ENCODE peak calls at places on chromosome 5, in four cellular contexts. One of them, this sample, is unnamed.

GRCh38 chr5:135703026-135703550 is 124.3 kb upstream of the CXCL14 start:
- DNase-seq in K562: no peak
- DNase-seq in HepG2: no peak
- DNase-seq in H1: no peak
- DNase-seq in this sample: no peak

GRCh38 chr5:14239404-14239803 is 96.3 kb downstream of the TRIO start:
- DNase-seq in K562: no peak
- DNase-seq in HepG2: no peak
- DNase-seq in H1: no peak
- DNase-seq in this sample: no peak

GRCh38 chr5:141211-141610 is 49.2 kb downstream of the PLEKHG4B start:
- DNase-seq in K562: no peak
- DNase-seq in HepG2: no peak
- DNase-seq in H1: no peak
- DNase-seq in this sample: no peak

GRCh38 chr5:109693535-109694152 is 3.9 kb downstream of the MAN2A1 start:
- DNase-seq in K562: no peak
- DNase-seq in H1: no peak
- DNase-seq in HepG2: no peak
- DNase-seq in this sample: no peak

GRCh38 chr5:123181394-123181801 is 92.4 kb downstream of the PRDM6 start:
- DNase-seq in H1: no peak
- DNase-seq in HepG2: no peak
- DNase-seq in K562: no peak
- DNase-seq in this sample: no peak

GRCh38 chr5:13660072-13660471 is 284.4 kb downstream of the DNAH5 start:
- DNase-seq in K562: no peak
- DNase-seq in H1: no peak
- DNase-seq in HepG2: no peak
- DNase-seq in this sample: peak; percentile 17

GRCh38 chr5:19208397-19208796 is 779.6 kb downstream of the CDH18 start:
- DNase-seq in H1: no peak
- DNase-seq in K562: no peak
- DNase-seq in HepG2: no peak
- DNase-seq in this sample: no peak

GRCh38 chr5:60299944-60300343 is 400.0 kb downstream of the DEPDC1B start:
- DNase-seq in K562: no peak
- DNase-seq in HepG2: no peak
- DNase-seq in H1: no peak
- DNase-seq in this sample: no peak

GRCh38 chr5:149789835-149790234 is 59.7 kb downstream of the PPARGC1B start:
- DNase-seq in H1: no peak
- DNase-seq in K562: no peak
- DNase-seq in HepG2: no peak
- DNase-seq in this sample: no peak

GRCh38 chr5:55429707-55430253 is 105.0 kb downstream of the PLPP1 start:
- DNase-seq in HepG2: peak; percentile 84
- DNase-seq in K562: no peak
- DNase-seq in H1: no peak
- DNase-seq in this sample: no peak

GRCh38 chr5:1001406-1002270 is 7.0 kb upstream of the NKD2 start:
- DNase-seq in HepG2: no peak
- DNase-seq in H1: peak; percentile 39
- DNase-seq in K562: no peak
- DNase-seq in this sample: no peak

GRCh38 chr5:38426986-38427950 is 129.2 kb downstream of the LIFR start:
- DNase-seq in HepG2: no peak
- DNase-seq in K562: no peak
- DNase-seq in H1: no peak
- DNase-seq in this sample: no peak

GRCh38 chr5:90170231-90170630 is 239.3 kb downstream of the CETN3 start:
- DNase-seq in H1: no peak
- DNase-seq in HepG2: no peak
- DNase-seq in K562: no peak
- DNase-seq in this sample: no peak

DNA sequence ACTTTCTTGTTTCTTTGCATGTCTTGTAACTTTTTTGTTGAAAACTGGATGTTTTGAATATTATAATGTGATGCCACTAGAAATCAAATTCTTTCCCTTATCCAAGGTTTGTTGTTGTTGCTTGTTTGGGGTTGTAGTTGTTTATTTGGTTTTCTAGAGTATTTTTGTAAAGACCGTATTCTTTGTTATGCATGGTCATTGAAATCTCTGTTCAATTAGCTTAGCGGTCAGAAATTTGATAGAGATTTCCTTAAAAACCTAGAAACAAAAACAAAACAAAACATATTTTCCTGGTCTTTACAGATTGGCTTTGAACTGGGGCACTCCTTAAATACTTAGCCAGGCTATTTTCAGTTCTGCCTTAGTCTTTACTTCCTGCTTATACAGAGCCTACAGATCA is 21.9 kb downstream of the SOX30 start:
- DNase-seq in HepG2: no peak
- DNase-seq in H1: no peak
- DNase-seq in K562: no peak
- DNase-seq in this sample: no peak
- H2AFZ ChIP-seq in HepG2: no peak overlapping the region
- H2AFZ ChIP-seq in H1: no peak overlapping the region
- H2AFZ ChIP-seq in K562: no peak overlapping the region
- H2AFZ ChIP-seq in this sample: no peak overlapping the region

DNA sequence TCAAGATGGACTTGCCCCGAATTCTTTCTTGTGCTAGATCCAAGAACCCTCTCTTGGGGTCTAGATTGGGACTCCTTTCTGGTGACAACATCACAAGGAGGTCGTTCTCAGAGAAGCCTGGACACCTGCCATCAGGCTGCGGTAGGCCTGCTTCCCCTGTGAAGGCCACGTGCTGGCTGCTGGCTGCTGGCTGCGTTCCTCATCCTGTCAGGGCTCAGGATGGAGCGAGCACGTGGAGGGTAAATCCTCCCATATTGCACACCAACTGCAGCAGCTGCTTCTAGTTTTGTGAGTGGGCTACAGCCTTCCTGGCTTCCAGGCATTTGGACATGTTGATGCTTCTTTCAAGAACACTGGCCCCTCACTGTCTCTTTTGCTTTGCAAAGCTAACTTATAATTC is 95.6 kb downstream of the HSPA4 start:
- DNase-seq in H1: no peak
- DNase-seq in K562: no peak
- DNase-seq in HepG2: no peak
- DNase-seq in this sample: no peak
- TF ChIP-seq JUN in H1: no peak
- TF ChIP-seq JUN in K562: no peak
- TF ChIP-seq JUN in HepG2: no peak
- TF ChIP-seq JUN in this sample: no peak

DNA sequence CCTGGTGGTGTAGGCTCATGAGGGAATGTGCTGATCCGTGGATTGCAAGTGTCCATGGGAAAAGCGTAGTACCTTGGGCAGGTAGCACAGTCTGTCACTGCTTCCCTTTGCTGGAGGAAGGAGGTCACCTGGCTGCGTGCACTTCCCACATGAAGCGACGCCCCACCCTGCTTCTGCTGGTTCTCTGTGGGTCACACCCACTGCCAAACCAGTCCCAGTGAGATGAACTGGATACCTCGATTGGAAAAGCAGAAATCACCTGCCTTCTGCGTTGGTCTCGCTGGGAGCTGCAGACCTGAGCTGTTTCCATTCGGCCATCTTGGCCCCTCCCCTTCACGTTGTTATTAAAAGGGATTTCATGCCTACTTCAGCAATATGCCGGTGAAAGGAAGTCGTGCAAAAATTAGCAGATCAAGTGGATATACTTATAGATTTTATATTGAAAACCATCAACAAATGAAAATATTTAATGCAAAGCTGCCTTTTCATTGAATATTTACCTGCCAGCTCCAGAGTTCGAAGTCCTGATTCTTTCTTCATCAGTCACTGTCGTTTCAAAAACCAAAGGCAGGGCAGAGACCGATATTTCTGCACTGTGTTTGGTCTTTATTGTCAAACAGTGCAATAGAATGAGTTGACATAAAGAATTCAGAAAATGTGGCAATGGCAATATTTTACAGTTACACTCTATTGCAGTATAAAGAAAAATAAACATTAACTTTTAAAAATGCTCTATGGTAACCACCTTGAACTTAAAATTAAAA is 123.2 kb downstream of the JAKMIP2 start:
- DNase-seq in K562: no peak
- DNase-seq in HepG2: peak; percentile 65
- DNase-seq in H1: no peak
- DNase-seq in this sample: no peak
- H3K4me3 ChIP-seq in K562: no peak overlapping the region
- H3K4me3 ChIP-seq in HepG2: no peak overlapping the region
- H3K4me3 ChIP-seq in H1: no peak overlapping the region
- H3K4me3 ChIP-seq in this sample: no peak overlapping the region

GRCh38 chr5:151697452-151697851 is 10.7 kb upstream of the SPARC start:
- DNase-seq in K562: no peak
- DNase-seq in HepG2: no peak
- DNase-seq in H1: no peak
- DNase-seq in this sample: no peak
- H2AFZ ChIP-seq in K562: no peak overlapping the region
- H2AFZ ChIP-seq in HepG2: no peak overlapping the region
- H2AFZ ChIP-seq in H1: peak overlapping the region; percentile 21
- H2AFZ ChIP-seq in this sample: no peak overlapping the region

DNA sequence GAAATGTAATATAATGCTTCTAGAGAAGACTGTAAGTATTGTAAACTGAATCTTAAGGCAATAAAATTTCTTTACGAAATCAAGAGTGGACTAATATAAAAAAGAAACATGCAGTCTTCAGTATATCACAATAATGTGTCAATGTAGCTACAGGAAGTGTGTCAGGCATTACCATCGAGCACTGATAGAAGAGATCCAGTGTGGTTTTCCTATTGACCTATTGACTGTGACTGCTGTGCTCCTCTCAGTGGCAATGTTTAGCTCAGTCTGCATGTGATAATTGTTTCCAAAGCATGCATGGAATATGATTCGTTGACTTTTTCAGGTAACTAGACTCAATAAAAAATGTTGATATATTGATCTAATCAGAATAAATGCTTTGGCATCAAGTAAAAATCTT is 20.3 kb upstream of the PCSK1 start:
- DNase-seq in H1: no peak
- DNase-seq in K562: no peak
- DNase-seq in HepG2: no peak
- DNase-seq in this sample: no peak
- TF ChIP-seq JUN in H1: no peak
- TF ChIP-seq JUN in K562: no peak
- TF ChIP-seq JUN in HepG2: no peak
- TF ChIP-seq JUN in this sample: no peak